ENCODE peak calls at places on chromosomes 1 and 21, in five cellular contexts. K is hepatocyte, C is OCI-LY7, W is fibroblast of lung, Z is MM.1S. S is an unnamed sample.
A peak's percentile ranks its signal among the peaks of the same experiment; 100 is the strongest.

GRCh38 chr1:12188115-12188514 is 21.3 kb downstream of the TNFRSF1B start:
- DNase-seq in W (no peak), C (no peak), Z (no peak), K (no peak), S (no peak)

GRCh38 chr1:232915212-232915611 is 35.2 kb upstream of the NTPCR start:
- DNase-seq in C (no peak), K (no peak), W (no peak), Z (no peak), S (no peak)

GRCh38 chr21:40950970-40951369 is 104.0 kb upstream of the DSCAM start:
- DNase-seq in W (no peak), Z (no peak), K (no peak), C (no peak), S (peak; percentile 13)

GRCh38 chr1:22140681-22141080 is 2.2 kb downstream of the WNT4 start:
- DNase-seq in Z (no peak), W (no peak), K (no peak), C (no peak), S (no peak)

GRCh38 chr1:94240822-94241221 is 3.4 kb upstream of the ARHGAP29 start:
- DNase-seq in K (peak; percentile 27), Z (no peak), C (peak; percentile 3), W (no peak), S (no peak)

GRCh38 chr1:62230724-62231123 is 36.1 kb downstream of the L1TD1 start:
- DNase-seq in C (no peak), W (peak; percentile 98), K (peak; percentile 35), Z (no peak), S (peak; percentile 97)

GRCh38 chr1:30645807-30646206 is 77.6 kb downstream of the MATN1 start:
- DNase-seq in Z (no peak), C (no peak), K (no peak), W (peak; percentile 46), S (peak; percentile 81)

GRCh38 chr1:208445710-208446702 is 201.8 kb upstream of the PLXNA2 start:
- DNase-seq in Z (no peak), W (no peak), C (no peak), K (peak; percentile 44), S (no peak)

GRCh38 chr1:239268941-239269340 is 117.4 kb upstream of the CHRM3 start:
- DNase-seq in W (no peak), Z (no peak), C (no peak), K (no peak), S (no peak)

GRCh38 chr1:29310616-29311180 is 74.4 kb downstream of the PTPRU start:
- DNase-seq in C (no peak), K (no peak), W (no peak), Z (no peak), S (no peak)

GRCh38 chr1:4053160-4053748 is 153.2 kb upstream of the C1orf174 start:
- DNase-seq in C (no peak), W (no peak), K (no peak), Z (no peak), S (no peak)

GRCh38 chr1:163799190-163799805 is 477.5 kb downstream of the NUF2 start:
- DNase-seq in W (no peak), K (no peak), Z (no peak), C (no peak), S (no peak)

GRCh38 chr1:212618466-212619210 is 10.1 kb downstream of the ATF3 start:
- DNase-seq in W (peak; percentile 46), K (no peak), Z (no peak), C (no peak), S (no peak)

GRCh38 chr1:162135271-162135775 is 65.8 kb downstream of the NOS1AP start:
- DNase-seq in Z (no peak), C (no peak), K (no peak), W (no peak), S (no peak)

GRCh38 chr1:112923234-112923955 is 32.6 kb downstream of the SLC16A1 start:
- DNase-seq in Z (no peak), K (no peak), C (no peak), W (no peak), S (no peak)

GRCh38 chr1:113940365-113941244 is 11.5 kb downstream of the HIPK1 start:
- DNase-seq in Z (peak; percentile 76), K (no peak), W (no peak), C (peak; percentile 55), S (no peak)

GRCh38 chr1:14968251-14968812 is 185.2 kb upstream of the TMEM51 start:
- DNase-seq in C (no peak), Z (no peak), K (peak; percentile 47), W (peak; percentile 91), S (no peak)

GRCh38 chr1:100528861-100529260 is 9.1 kb upstream of the GPR88 start:
- DNase-seq in Z (no peak), K (no peak), C (no peak), W (peak; percentile 84), S (no peak)

GRCh38 chr1:150151291-150152181 is 1.8 kb downstream of the PLEKHO1 start:
- DNase-seq in W (no peak), K (no peak), Z (no peak), C (peak; percentile 74), S (no peak)

GRCh38 chr1:94720091-94720793 is 99.9 kb upstream of the SLC44A3 start:
- DNase-seq in W (no peak), Z (no peak), C (no peak), K (no peak), S (no peak)

GRCh38 chr1:54571326-54571725 is 23.3 kb downstream of the ACOT11 start:
- DNase-seq in C (no peak), Z (no peak), K (no peak), W (no peak), S (no peak)

GRCh38 chr1:236024655-236025054 is 40.2 kb downstream of the NID1 start:
- DNase-seq in C (no peak), K (no peak), W (no peak), Z (no peak), S (no peak)

GRCh38 chr1:208731976-208732821 is 488.0 kb upstream of the PLXNA2 start:
- DNase-seq in K (no peak), Z (peak; percentile 83), C (no peak), W (peak; percentile 5), S (no peak)

GRCh38 chr1:212488436-212489283 is 55.9 kb downstream of the NENF start:
- DNase-seq in Z (peak; percentile 92), C (peak; percentile 12), W (peak; percentile 83), K (peak; percentile 92), S (no peak)

GRCh38 chr1:157711802-157712201 is 11.2 kb upstream of the FCRL3 start:
- DNase-seq in W (no peak), C (no peak), K (no peak), Z (no peak), S (no peak)

GRCh38 chr1:234997201-234998173 is 131.2 kb downstream of the TOMM20 start:
- DNase-seq in W (peak; percentile 99), K (peak; percentile 87), Z (no peak), C (no peak), S (peak; percentile 100)

GRCh38 chr21:46537026-46537425 is 67.9 kb downstream of the S100B start:
- DNase-seq in Z (no peak), K (no peak), W (no peak), C (no peak), S (no peak)

GRCh38 chr1:177443003-177443402 is 272.2 kb downstream of the BRINP2 start:
- DNase-seq in K (no peak), Z (no peak), C (no peak), W (no peak), S (no peak)

GRCh38 chr21:35020902-35021301 is 28.2 kb downstream of the RUNX1 start:
- DNase-seq in C (no peak), K (no peak), Z (no peak), W (peak; percentile 60), S (no peak)

GRCh38 chr1:5140136-5140535 is 485.7 kb downstream of the AJAP1 start:
- DNase-seq in Z (no peak), K (no peak), W (no peak), C (no peak), S (no peak)

GRCh38 chr1:34988581-34988980 is 3.4 kb upstream of the TMEM35B start:
- DNase-seq in W (no peak), K (no peak), C (no peak), Z (no peak), S (no peak)
- H3K4me2 ChIP-seq in W (no peak overlapping the region), K (no peak overlapping the region), C (no peak overlapping the region), Z (no peak overlapping the region), S (no peak overlapping the region)

GRCh38 chr1:86914998-86915736 is 732 bp downstream of the HS2ST1 start:
- DNase-seq in K (peak; percentile 71), C (peak; percentile 72), W (peak; percentile 69), Z (peak; percentile 47), S (no peak)

GRCh38 chr1:86912501-86912900 is 1.4 kb downstream of the SELENOF start:
- DNase-seq in C (peak; percentile 17), K (peak; percentile 15), Z (no peak), W (no peak), S (no peak)

GRCh38 chr1:86914635-86914997 is at the start of gene HS2ST1:
- DNase-seq in W (no peak), K (no peak), C (no peak), Z (no peak), S (no peak)

GRCh38 chr1:86913896-86914634 is at the start of gene SELENOF:
- DNase-seq in W (peak; percentile 100), Z (peak; percentile 100), K (peak; percentile 100), C (peak; percentile 100), S (peak; percentile 99)

GRCh38 chr1:86913399-86913895 is 479 bp downstream of the SELENOF start:
- DNase-seq in C (peak; percentile 78), K (peak; percentile 68), W (no peak), Z (peak; percentile 62), S (no peak)
- H3K79me2 ChIP-seq in C (peaks cover 93% of the 10 kb centered on the region), K (peaks cover 80% of the 10 kb centered on the region), W (peaks cover 80% of the 10 kb centered on the region), Z (peaks cover 93% of the 10 kb centered on the region), S (peaks cover 88% of the 10 kb centered on the region)

GRCh38 chr21:44593598-44594405 is 1.5 kb upstream of the KRTAP10-6 start:
- DNase-seq in Z (no peak), C (no peak), W (peak; percentile 1), K (no peak), S (no peak)
- H3K4me2 ChIP-seq in Z (no peak overlapping the region), C (no peak overlapping the region), W (no peak overlapping the region), K (no peak overlapping the region), S (no peak overlapping the region)

DNA sequence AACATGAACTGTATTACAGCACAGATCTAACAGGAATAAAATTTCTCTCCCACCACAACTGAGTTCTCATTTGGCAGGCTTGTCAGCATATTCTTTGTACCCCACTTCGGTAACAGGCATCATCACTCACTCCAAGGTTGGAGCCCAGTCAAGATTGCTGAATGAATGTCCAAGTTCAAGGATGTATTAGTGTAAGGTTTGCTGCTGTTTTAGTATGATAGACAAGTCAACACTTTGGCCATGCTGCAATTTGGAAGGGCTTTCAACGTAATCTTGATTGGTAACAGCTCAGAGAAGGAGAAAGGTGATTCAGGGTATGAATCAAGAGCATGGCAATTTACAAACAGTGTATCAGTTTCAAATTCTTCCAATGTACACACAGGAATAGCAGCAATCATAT is 6.8 kb downstream of the SSX2IP start:
- DNase-seq in C (no peak), W (no peak), Z (no peak), K (no peak), S (no peak)
- H3K79me2 ChIP-seq in C (peaks cover 83% of the 10 kb centered on the region), W (peaks cover 63% of the 10 kb centered on the region), Z (peaks cover under 1% of the 10 kb centered on the region), K (peaks cover 100% of the 10 kb centered on the region), S (peaks cover 18% of the 10 kb centered on the region)

GRCh38 chr1:39173119-39173994 is 31.1 kb upstream of the MACF1 start:
- DNase-seq in W (peak; percentile 70), Z (no peak), C (no peak), K (no peak), S (no peak)
- H3K4me2 ChIP-seq in W (peak overlapping the region; percentile 11), Z (no peak overlapping the region), C (no peak overlapping the region), K (no peak overlapping the region), S (no peak overlapping the region)